ENCODE peak calls at places on chromosomes 1 and 21, in four cellular contexts. Q is BE2C; F is activated CD8-positive, alpha-beta T cell treated with anti-CD3 and anti-CD28 coated beads for 36 hours; C is astrocyte of the cerebellum. R is an unnamed sample.

GRCh38 chr1:197391303-197392226 is 123.5 kb downstream of the CRB1 start:
- DNase-seq in Q (no peak), F (no peak), C (no peak), R (no peak)

GRCh38 chr1:54572236-54572850 is 24.3 kb downstream of the ACOT11 start:
- DNase-seq in Q (no peak), F (no peak), C (no peak), R (no peak)

GRCh38 chr1:110687244-110687643 is 12.5 kb upstream of the KCNA3 start:
- DNase-seq in Q (no peak), F (no peak), C (no peak), R (no peak)

GRCh38 chr1:235056937-235057336 is 71.7 kb downstream of the TOMM20 start:
- DNase-seq in Q (no peak), F (peak; percentile 34), C (no peak), R (no peak)

GRCh38 chr1:240136402-240136801 is 44.7 kb downstream of the FMN2 start:
- DNase-seq in Q (no peak), F (no peak), C (no peak), R (no peak)

GRCh38 chr21:44310628-44311027 is 10.8 kb downstream of the PFKL start:
- DNase-seq in Q (no peak), F (no peak), C (no peak), R (no peak)

GRCh38 chr1:218752126-218752525 is 407.0 kb downstream of the TGFB2 start:
- DNase-seq in Q (no peak), F (no peak), C (no peak), R (no peak)

GRCh38 chr1:25906644-25907300 is 553 bp upstream of the STMN1 start:
- DNase-seq in Q (peak; percentile 15), F (peak; percentile 44), C (no peak), R (no peak)

GRCh38 chr1:112833806-112834205 is 118.7 kb upstream of the PPM1J start:
- DNase-seq in Q (no peak), F (no peak), C (no peak), R (no peak)

GRCh38 chr1:109248444-109248796 is 919 bp upstream of the CELSR2 start:
- DNase-seq in Q (no peak), F (no peak), C (no peak), R (no peak)

GRCh38 chr1:96236156-96236739 is 485.3 kb upstream of the PTBP2 start:
- DNase-seq in Q (peak; percentile 13), F (peak; percentile 37), C (peak; percentile 62), R (peak; percentile 28)

GRCh38 chr1:9476790-9477463 is 62.3 kb upstream of the SLC25A33 start:
- DNase-seq in Q (no peak), F (no peak), C (no peak), R (no peak)

GRCh38 chr21:42574234-42575027 is 60.8 kb downstream of the SLC37A1 start:
- DNase-seq in Q (peak; percentile 46), F (no peak), C (no peak), R (no peak)
- TF ChIP-seq CTCF in Q (peak; percentile 60), F (no peak), C (no peak), R (peak; percentile 50)

DNA sequence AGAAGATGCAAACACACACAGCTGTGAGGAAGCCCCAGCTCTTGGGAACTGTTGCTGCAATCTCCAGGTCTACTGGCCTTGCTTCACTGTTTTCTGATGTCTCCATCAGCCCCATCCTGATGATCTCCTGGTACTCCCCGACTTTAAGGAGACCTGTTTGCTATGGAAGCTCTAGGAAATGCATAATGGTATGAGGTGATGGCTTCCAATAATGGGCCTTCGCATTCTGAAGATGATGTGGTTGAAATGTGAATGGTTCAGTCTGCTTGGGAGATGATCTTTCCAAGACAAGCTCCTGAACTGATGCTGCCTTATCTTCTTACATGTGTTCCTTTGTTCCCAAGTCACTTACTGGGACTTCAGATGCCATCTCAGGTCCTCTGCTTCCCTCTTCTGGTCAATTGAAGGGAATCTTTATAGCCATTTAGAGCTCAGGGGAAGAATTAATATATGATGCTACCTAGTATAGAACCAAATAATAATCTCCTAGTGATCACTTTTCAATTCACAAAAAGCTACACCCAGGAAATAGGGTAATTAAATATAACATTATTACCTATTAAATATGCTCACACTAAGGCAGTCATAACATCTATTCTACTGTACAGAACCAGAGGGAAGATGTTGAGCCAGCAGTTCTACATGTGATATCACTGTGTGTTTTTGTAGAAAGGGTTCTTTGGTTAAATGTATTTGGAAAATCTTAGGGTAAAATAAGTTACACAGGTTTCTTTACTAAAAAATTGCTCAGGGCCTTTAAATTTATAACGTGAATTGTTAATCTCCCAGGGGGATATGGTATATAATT is 73.9 kb upstream of the VTCN1 start:
- DNase-seq in Q (peak; percentile 15), F (no peak), C (peak; percentile 61), R (peak; percentile 37)
- TF ChIP-seq CTCF in Q (peak; percentile 73), F (no peak), C (peak; percentile 61), R (peak; percentile 51)

GRCh38 chr1:69016468-69016867 is 519.6 kb upstream of the DEPDC1 start:
- DNase-seq in Q (no peak), F (no peak), C (no peak), R (no peak)
- TF ChIP-seq CTCF in Q (no peak), F (no peak), C (no peak), R (no peak)

GRCh38 chr1:219882116-219882515 is 46.2 kb downstream of the SLC30A10 start:
- DNase-seq in Q (no peak), F (no peak), C (no peak), R (no peak)

GRCh38 chr1:219871427-219872057 is 56.8 kb downstream of the SLC30A10 start:
- DNase-seq in Q (no peak), F (no peak), C (no peak), R (no peak)

GRCh38 chr1:219880765-219881457 is 47.4 kb downstream of the SLC30A10 start:
- DNase-seq in Q (no peak), F (no peak), C (no peak), R (no peak)

GRCh38 chr1:219875860-219876259 is 52.5 kb downstream of the SLC30A10 start:
- DNase-seq in Q (no peak), F (no peak), C (no peak), R (no peak)

DNA sequence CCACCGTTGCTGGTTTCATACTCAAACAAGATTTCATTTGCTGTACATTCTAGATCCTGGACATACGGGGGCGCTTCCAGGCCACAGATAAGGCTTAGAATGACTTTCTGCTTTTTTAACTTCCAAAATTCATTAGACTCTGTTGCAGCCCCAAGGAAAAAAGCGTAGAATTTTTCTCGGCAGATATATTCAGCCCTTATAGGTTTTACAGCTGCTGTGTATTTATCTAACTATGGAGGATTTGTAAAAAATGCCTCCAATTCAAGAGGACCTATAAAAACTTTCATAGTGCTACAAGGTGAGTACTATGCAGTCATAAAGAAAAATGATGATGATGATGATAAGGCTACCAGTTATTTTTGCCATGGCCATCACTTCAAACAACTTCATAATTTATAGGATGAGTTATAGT is 51.6 kb downstream of the SLC30A10 start:
- DNase-seq in Q (no peak), F (peak; percentile 3), C (no peak), R (no peak)
- TF ChIP-seq CTCF in Q (peak; percentile 44), F (no peak), C (peak; percentile 17), R (no peak)

R was measured in AG04449.